ENCODE peak calls at places on chromosome 6, in seven cellular contexts. I is omental fat pad, W is H54, T is RCC 7860, H is T-helper 17 cell, L is mucosa of gallbladder, F is non-pigmented ciliary epithelial cell. X is an unnamed sample.

GRCh38 chr6:83125425-83125824 is 58.0 kb downstream of the DOP1A start:
- DNase-seq in I (no peak), W (no peak), T (no peak), H (no peak), L (no peak), F (no peak), X (no peak)

GRCh38 chr6:18235524-18235923 is 28.8 kb downstream of the DEK start:
- DNase-seq in I (no peak), W (no peak), T (no peak), H (no peak), L (no peak), F (no peak), X (no peak)

GRCh38 chr6:35372633-35373032 is 30.3 kb downstream of the PPARD start:
- DNase-seq in I (no peak), W (no peak), T (no peak), H (no peak), L (no peak), F (no peak), X (no peak)

GRCh38 chr6:117483645-117484016 is 1.2 kb downstream of the DCBLD1 start:
- DNase-seq in I (no peak), W (peak; percentile 19), T (peak; percentile 14), H (no peak), L (no peak), F (no peak), X (no peak)

GRCh38 chr6:34934516-34934915 is 45.5 kb downstream of the ANKS1A start:
- DNase-seq in I (peak; percentile 32), W (no peak), T (no peak), H (no peak), L (peak; percentile 50), F (peak; percentile 9), X (no peak)

GRCh38 chr6:41177695-41178094 is 14.8 kb upstream of the TREM2 start:
- DNase-seq in I (no peak), W (no peak), T (no peak), H (no peak), L (no peak), F (no peak), X (no peak)

GRCh38 chr6:9086331-9086730 is 651.0 kb upstream of the SLC35B3 start:
- DNase-seq in I (no peak), W (no peak), T (no peak), H (no peak), L (no peak), F (no peak), X (no peak)

GRCh38 chr6:150713876-150714275 is 114.2 kb downstream of the PLEKHG1 start:
- DNase-seq in I (no peak), W (no peak), T (no peak), H (no peak), L (no peak), F (no peak), X (no peak)

GRCh38 chr6:34459899-34460593 is 5.8 kb upstream of the PACSIN1 start:
- DNase-seq in I (no peak), W (peak; percentile 60), T (peak; percentile 28), H (no peak), L (peak; percentile 46), F (peak; percentile 15), X (no peak)

GRCh38 chr6:132333639-132334516 is 67.4 kb downstream of the MOXD1 start:
- DNase-seq in I (no peak), W (peak; percentile 22), T (peak; percentile 93), H (no peak), L (peak; percentile 80), F (peak; percentile 71), X (peak; percentile 80)

GRCh38 chr6:157184202-157185015 is 138.9 kb downstream of the TMEM242 start:
- DNase-seq in I (peak; percentile 54), W (peak; percentile 51), T (peak; percentile 9), H (peak; percentile 35), L (peak; percentile 82), F (peak; percentile 17), X (no peak)

GRCh38 chr6:144855812-144856531 is 570.8 kb downstream of the UTRN start:
- DNase-seq in I (no peak), W (no peak), T (no peak), H (no peak), L (no peak), F (no peak), X (no peak)

GRCh38 chr6:40713002-40713719 is 126.0 kb upstream of the LRFN2 start:
- DNase-seq in I (no peak), W (no peak), T (no peak), H (no peak), L (no peak), F (no peak), X (no peak)

GRCh38 chr6:28252507-28252975 is 472 bp upstream of the ZKSCAN4 start:
- DNase-seq in I (no peak), W (no peak), T (no peak), H (no peak), L (no peak), F (no peak), X (no peak)

GRCh38 chr6:150203871-150204545 is 61.2 kb downstream of the PPP1R14C start:
- DNase-seq in I (no peak), W (no peak), T (no peak), H (no peak), L (no peak), F (no peak), X (no peak)

GRCh38 chr6:21163110-21163837 is 430.3 kb upstream of the SOX4 start:
- DNase-seq in I (no peak), W (peak; percentile 22), T (peak; percentile 41), H (no peak), L (no peak), F (peak; percentile 84), X (no peak)

GRCh38 chr6:6348251-6348650 is 27.8 kb upstream of the F13A1 start:
- DNase-seq in I (no peak), W (no peak), T (no peak), H (no peak), L (no peak), F (no peak), X (no peak)

GRCh38 chr6:6026513-6027205 is 19.9 kb upstream of the NRN1 start:
- DNase-seq in I (no peak), W (no peak), T (no peak), H (no peak), L (no peak), F (no peak), X (no peak)

GRCh38 chr6:36241728-36242127 is 28.1 kb upstream of the PNPLA1 start:
- DNase-seq in I (no peak), W (no peak), T (no peak), H (no peak), L (no peak), F (peak; percentile 36), X (no peak)

GRCh38 chr6:26187981-26188635 is 100.9 kb downstream of the HFE start:
- DNase-seq in I (no peak), W (no peak), T (peak; percentile 29), H (no peak), L (peak; percentile 38), F (no peak), X (no peak)

GRCh38 chr6:127914240-127914639 is 13.4 kb upstream of the THEMIS start:
- DNase-seq in I (no peak), W (no peak), T (no peak), H (no peak), L (no peak), F (no peak), X (peak; percentile 21)

GRCh38 chr6:111900731-111901130 is 27.5 kb upstream of the FYN start:
- DNase-seq in I (no peak), W (no peak), T (no peak), H (no peak), L (no peak), F (no peak), X (no peak)

GRCh38 chr6:2663123-2663522 is 87.6 kb downstream of the MYLK4 start:
- DNase-seq in I (no peak), W (no peak), T (no peak), H (no peak), L (no peak), F (no peak), X (no peak)

GRCh38 chr6:108661430-108661829 is 100.7 kb downstream of the FOXO3 start:
- DNase-seq in I (no peak), W (peak; percentile 10), T (peak; percentile 8), H (no peak), L (no peak), F (peak; percentile 34), X (no peak)

GRCh38 chr6:34945317-34945716 is 56.3 kb downstream of the ANKS1A start:
- DNase-seq in I (no peak), W (no peak), T (no peak), H (no peak), L (no peak), F (no peak), X (no peak)

GRCh38 chr6:42190784-42191183 is 4.0 kb downstream of the GUCA1B start:
- DNase-seq in I (no peak), W (no peak), T (peak; percentile 27), H (no peak), L (no peak), F (peak; percentile 72), X (no peak)

GRCh38 chr6:91298543-91299145 is 711.8 kb upstream of the MAP3K7 start:
- DNase-seq in I (no peak), W (no peak), T (no peak), H (no peak), L (no peak), F (no peak), X (no peak)

GRCh38 chr6:167547751-167548150 is 222.9 kb downstream of the TTLL2 start:
- DNase-seq in I (no peak), W (no peak), T (no peak), H (no peak), L (no peak), F (no peak), X (no peak)

X was measured in kidney epithelial cell.